ENCODE peak calls at places on chromosomes 7 and 10, in six cellular contexts. W is hepatocyte, K is heart left ventricle, N is AG04450, V is K562, U is tibial nerve. C is an unnamed sample.

GRCh38 chr10:182441-183201 is 47.4 kb downstream of the ZMYND11 start:
- DNase-seq in N (peak; percentile 18), K (no peak), U (no peak), W (no peak), V (no peak), C (peak; percentile 11)

GRCh38 chr7:5526190-5527037 is 102.8 kb upstream of the TNRC18 start:
- DNase-seq in N (no peak), U (no peak), V (no peak), K (peak; percentile 53), W (peak; percentile 68), C (peak; percentile 85)

GRCh38 chr10:76071638-76072317 is 640.4 kb downstream of the LRMDA start:
- DNase-seq in K (no peak), V (no peak), W (no peak), U (no peak), N (no peak), C (no peak)

GRCh38 chr7:149223176-149223575 is 16.3 kb upstream of the ZNF212 start:
- DNase-seq in U (no peak), V (no peak), K (no peak), N (no peak), W (no peak), C (no peak)

GRCh38 chr7:80053098-80053497 is 81.5 kb upstream of the GNAI1 start:
- DNase-seq in W (peak; percentile 16), N (no peak), K (no peak), V (no peak), U (no peak), C (no peak)

GRCh38 chr10:49300140-49300974 is 1.4 kb downstream of the C10orf71 start:
- DNase-seq in K (peak; percentile 86), U (no peak), V (peak; percentile 97), W (peak; percentile 34), N (no peak), C (no peak)

GRCh38 chr10:92208736-92209135 is 82.1 kb downstream of the CPEB3 start:
- DNase-seq in N (no peak), K (no peak), W (no peak), U (no peak), V (no peak), C (peak; percentile 54)

GRCh38 chr7:96596120-96596826 is 113.4 kb downstream of the SEM1 start:
- DNase-seq in U (no peak), K (no peak), W (peak; percentile 35), V (peak; percentile 16), N (no peak), C (peak; percentile 63)

GRCh38 chr7:954330-955238 is at the start of gene ADAP1:
- DNase-seq in K (peak; percentile 45), W (peak; percentile 85), N (no peak), U (no peak), V (peak; percentile 49), C (peak; percentile 25)

GRCh38 chr10:99560277-99561126 is 27.8 kb downstream of the NKX2-3 start:
- DNase-seq in U (peak; percentile 33), V (peak; percentile 67), N (no peak), K (no peak), W (peak; percentile 83), C (peak; percentile 44)

GRCh38 chr10:13099144-13099665 is 758 bp upstream of the OPTN start:
- DNase-seq in U (no peak), V (peak; percentile 64), W (peak; percentile 84), K (peak; percentile 42), N (no peak), C (peak; percentile 57)

GRCh38 chr7:5497158-5498103 is 73.8 kb upstream of the TNRC18 start:
- DNase-seq in N (no peak), W (peak; percentile 46), U (no peak), K (no peak), V (peak; percentile 81), C (no peak)

DNA sequence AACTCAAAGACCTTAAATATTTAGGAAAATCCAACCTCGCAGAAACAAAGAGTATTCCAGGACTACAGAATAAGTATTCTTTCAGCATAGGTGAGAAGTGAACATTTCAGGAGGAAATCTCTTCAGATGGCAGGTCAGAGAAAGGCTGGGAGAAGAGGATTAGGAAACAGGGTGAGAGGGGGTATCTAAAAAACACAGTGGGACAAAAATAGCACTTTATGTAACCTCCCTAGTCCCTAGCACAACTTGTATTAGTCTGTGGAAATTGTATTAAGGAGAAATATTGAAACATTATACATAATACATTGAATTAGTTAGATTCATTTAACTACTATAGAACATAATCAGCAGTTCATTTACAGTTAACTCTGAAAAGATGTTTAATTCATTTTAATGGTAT is 192.3 kb downstream of the CACNB2 start:
- DNase-seq in W (no peak), V (no peak), N (no peak), K (no peak), U (no peak), C (no peak)
- H3K4me3 ChIP-seq in W (no peak overlapping the region), V (no peak overlapping the region), N (no peak overlapping the region), K (no peak overlapping the region), U (no peak overlapping the region), C (no peak overlapping the region)

GRCh38 chr10:71431945-71432905 is 35.5 kb downstream of the CDH23 start:
- DNase-seq in V (no peak), K (no peak), W (no peak), N (no peak), U (no peak), C (no peak)
- TF ChIP-seq CTCF in V (no peak), K (no peak), W (no peak), N (no peak), U (no peak), C (peak; percentile 27)

GRCh38 chr10:110820321-110820814 is 51.4 kb upstream of the PDCD4 start:
- DNase-seq in K (peak; percentile 79), W (peak; percentile 44), V (no peak), N (no peak), U (peak; percentile 37), C (no peak)
- H3K27me3 ChIP-seq in K (no peaks in the 10 kb centered on the region), W (no peaks in the 10 kb centered on the region), V (no peaks in the 10 kb centered on the region), N (peaks cover 33% of the 10 kb centered on the region), U (no peaks in the 10 kb centered on the region), C (no peaks in the 10 kb centered on the region)

GRCh38 chr7:27122075-27122910 is 8.3 kb downstream of the HOXA4 start:
- DNase-seq in K (no peak), N (no peak), W (peak; percentile 58), U (no peak), V (no peak), C (no peak)

GRCh38 chr7:27124096-27124978 is 6.2 kb downstream of the HOXA4 start:
- DNase-seq in N (peak; percentile 86), V (no peak), W (no peak), K (no peak), U (no peak), C (no peak)

GRCh38 chr7:27121656-27122055 is 8.9 kb downstream of the HOXA4 start:
- DNase-seq in N (no peak), V (no peak), K (no peak), U (no peak), W (no peak), C (no peak)

GRCh38 chr7:27123477-27124053 is 7.0 kb downstream of the HOXA4 start:
- DNase-seq in V (no peak), N (no peak), K (no peak), W (no peak), U (no peak), C (no peak)

GRCh38 chr7:27123021-27123476 is 7.5 kb downstream of the HOXA4 start:
- DNase-seq in N (no peak), K (no peak), U (no peak), V (no peak), W (no peak), C (no peak)
- H3K4me3 ChIP-seq in N (peak overlapping the region; percentile 60), K (peak overlapping the region; percentile 49), U (peak overlapping the region; percentile 9), V (no peak overlapping the region), W (peak overlapping the region; percentile 33), C (no peak overlapping the region)

GRCh38 chr7:136123352-136123751 is 146.2 kb upstream of the MTPN start:
- DNase-seq in K (no peak), N (no peak), W (no peak), U (no peak), V (no peak), C (no peak)
- TF ChIP-seq CTCF in K (no peak), N (no peak), W (no peak), U (no peak), V (no peak), C (no peak)

GRCh38 chr7:159113056-159113455 is 31.6 kb downstream of the VIPR2 start:
- DNase-seq in W (no peak), V (no peak), K (no peak), N (no peak), U (no peak), C (no peak)

GRCh38 chr7:159109092-159110035 is 35.3 kb downstream of the VIPR2 start:
- DNase-seq in V (no peak), U (no peak), W (no peak), K (no peak), N (no peak), C (no peak)

GRCh38 chr7:159114981-159115380 is 29.7 kb downstream of the VIPR2 start:
- DNase-seq in W (no peak), K (no peak), U (no peak), V (no peak), N (no peak), C (no peak)

GRCh38 chr7:159114096-159114495 is 30.6 kb downstream of the VIPR2 start:
- DNase-seq in U (no peak), N (no peak), V (no peak), K (no peak), W (no peak), C (no peak)

DNA sequence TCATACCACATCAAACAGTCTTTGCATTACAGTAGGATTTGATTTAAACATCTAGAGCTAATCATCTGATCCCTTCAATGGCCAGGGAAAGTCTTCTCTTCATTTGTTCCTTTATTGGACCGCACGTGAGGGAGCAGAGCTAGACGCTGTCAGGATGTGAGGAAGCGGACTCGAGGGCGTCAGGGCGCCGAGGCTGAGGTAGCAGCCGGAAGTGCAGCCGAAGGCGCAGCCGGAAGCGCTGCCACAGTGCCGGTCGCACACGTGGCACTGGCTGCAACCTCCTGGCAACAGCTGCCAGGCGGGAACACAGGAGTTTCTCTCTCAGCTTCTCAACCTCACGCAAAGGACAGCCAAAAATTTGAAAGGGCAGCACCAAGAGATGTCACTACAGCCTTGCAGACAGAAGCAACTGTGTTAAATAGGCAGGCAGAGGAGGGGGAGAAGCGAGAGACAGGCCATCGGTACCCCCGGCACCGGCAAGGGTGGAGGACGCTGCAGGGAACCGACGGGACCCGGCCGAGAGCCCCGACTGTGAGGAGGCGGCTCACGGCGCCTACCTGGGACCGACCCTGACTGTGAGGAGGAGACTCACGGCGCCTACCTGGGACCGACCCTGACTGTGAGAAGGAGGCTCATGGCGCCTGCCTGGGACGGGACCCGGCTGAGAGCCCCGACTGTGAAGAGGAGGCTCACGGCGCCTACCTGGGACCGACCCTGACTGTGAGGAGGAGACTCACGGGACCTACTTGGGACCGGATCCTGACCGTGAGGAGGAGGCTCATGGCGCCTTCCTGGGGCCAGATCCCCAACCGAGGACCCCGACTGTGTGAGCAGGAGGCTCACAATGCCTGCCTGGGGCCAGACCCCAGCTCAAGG is 32.3 kb downstream of the VIPR2 start:
- DNase-seq in V (peak; percentile 31), W (no peak), N (no peak), K (no peak), U (no peak), C (no peak)
- H3K27me3 ChIP-seq in V (peaks cover 60% of the 10 kb centered on the region), W (peaks cover 17% of the 10 kb centered on the region), N (no peaks in the 10 kb centered on the region), K (no peaks in the 10 kb centered on the region), U (no peaks in the 10 kb centered on the region), C (no peaks in the 10 kb centered on the region)